ENCODE peak calls at places on chromosomes 5 and 9, in seven cellular contexts. M is brain microvascular endothelial cell, P is A549, V is fibroblast of the aortic adventitia, L is transverse colon, S is retinal pigment epithelial cell, W is kidney epithelial cell. B is an unnamed sample.

GRCh38 chr9:88826651-88827245 is 164.5 kb upstream of the S1PR3 start:
- DNase-seq in M (peak; percentile 63), P (no peak), V (peak; percentile 87), L (no peak), S (no peak), W (no peak), B (no peak)

GRCh38 chr5:122882836-122883235 is 37.4 kb downstream of the SNX24 start:
- DNase-seq in M (peak; percentile 30), P (no peak), V (peak; percentile 73), L (no peak), S (peak; percentile 6), W (no peak), B (peak; percentile 15)

GRCh38 chr5:123518111-123518510 is 6.1 kb downstream of the CSNK1G3 start:
- DNase-seq in M (no peak), P (no peak), V (no peak), L (no peak), S (no peak), W (no peak), B (no peak)

GRCh38 chr9:101536938-101537337 is 3.3 kb downstream of the RNF20 start:
- DNase-seq in M (peak; percentile 25), P (no peak), V (peak; percentile 43), L (no peak), S (no peak), W (no peak), B (no peak)

GRCh38 chr9:123725389-123725788 is 204.5 kb downstream of the DENND1A start:
- DNase-seq in M (no peak), P (no peak), V (peak; percentile 30), L (no peak), S (no peak), W (no peak), B (no peak)

GRCh38 chr9:20528253-20528652 is 94.0 kb downstream of the MLLT3 start:
- DNase-seq in M (no peak), P (no peak), V (no peak), L (no peak), S (no peak), W (no peak), B (no peak)

GRCh38 chr5:58314356-58315045 is 145.4 kb downstream of the PLK2 start:
- DNase-seq in M (no peak), P (no peak), V (peak; percentile 55), L (no peak), S (no peak), W (no peak), B (no peak)

GRCh38 chr5:75611324-75612210 is at the start of gene ANKDD1B:
- DNase-seq in M (peak; percentile 60), P (peak; percentile 60), V (peak; percentile 77), L (peak; percentile 34), S (no peak), W (no peak), B (no peak)

GRCh38 chr5:33936381-33937016 is at the start of gene RXFP3:
- DNase-seq in M (peak; percentile 27), P (no peak), V (no peak), L (no peak), S (no peak), W (no peak), B (no peak)

GRCh38 chr9:135504262-135505229 is 4.1 kb downstream of the MRPS2 start:
- DNase-seq in M (peak; percentile 57), P (peak; percentile 85), V (peak; percentile 57), L (peak; percentile 52), S (no peak), W (no peak), B (no peak)

GRCh38 chr9:126474201-126474765 is 139.4 kb upstream of the LMX1B start:
- DNase-seq in M (peak; percentile 53), P (peak; percentile 22), V (peak; percentile 60), L (no peak), S (no peak), W (no peak), B (no peak)

GRCh38 chr5:111830333-111830732 is 73.3 kb upstream of the NREP start:
- DNase-seq in M (peak; percentile 94), P (no peak), V (peak; percentile 53), L (no peak), S (peak; percentile 71), W (peak; percentile 34), B (no peak)

GRCh38 chr5:154967419-154968024 is 26.6 kb downstream of the MRPL22 start:
- DNase-seq in M (peak; percentile 24), P (peak; percentile 22), V (peak; percentile 20), L (no peak), S (no peak), W (no peak), B (no peak)

GRCh38 chr9:89986190-89986589 is 381.4 kb downstream of the GADD45G start:
- DNase-seq in M (no peak), P (no peak), V (no peak), L (no peak), S (no peak), W (no peak), B (no peak)

GRCh38 chr5:102670224-102670836 is 84.8 kb upstream of the PAM start:
- DNase-seq in M (peak; percentile 14), P (peak; percentile 39), V (peak; percentile 17), L (no peak), S (no peak), W (no peak), B (no peak)

GRCh38 chr5:36029914-36030313 is 36.8 kb downstream of the UGT3A2 start:
- DNase-seq in M (no peak), P (no peak), V (no peak), L (no peak), S (no peak), W (no peak), B (no peak)

GRCh38 chr9:121277518-121278275 is 9.7 kb downstream of the GSN start:
- DNase-seq in M (peak; percentile 46), P (no peak), V (peak; percentile 64), L (no peak), S (no peak), W (no peak), B (no peak)

GRCh38 chr9:77832647-77833046 is 184.5 kb upstream of the GNA14 start:
- DNase-seq in M (no peak), P (no peak), V (no peak), L (no peak), S (no peak), W (no peak), B (no peak)
- H3K4me3 ChIP-seq in M (no peak overlapping the region), P (no peak overlapping the region), V (no peak overlapping the region), L (no peak overlapping the region), S (no peak overlapping the region), W (no peak overlapping the region), B (no peak overlapping the region)

GRCh38 chr9:98199388-98200033 is 7.1 kb upstream of the CORO2A start:
- DNase-seq in M (no peak), P (no peak), V (no peak), L (no peak), S (no peak), W (no peak), B (no peak)

GRCh38 chr9:98201749-98202148 is 9.3 kb upstream of the CORO2A start:
- DNase-seq in M (no peak), P (no peak), V (no peak), L (no peak), S (no peak), W (no peak), B (no peak)

GRCh38 chr9:98202252-98202651 is 9.8 kb upstream of the CORO2A start:
- DNase-seq in M (no peak), P (no peak), V (peak; percentile 15), L (no peak), S (no peak), W (no peak), B (no peak)

GRCh38 chr9:98203153-98203552 is 10.7 kb upstream of the CORO2A start:
- DNase-seq in M (no peak), P (no peak), V (no peak), L (no peak), S (no peak), W (no peak), B (no peak)

GRCh38 chr9:98201102-98201501 is 8.7 kb upstream of the CORO2A start:
- DNase-seq in M (no peak), P (no peak), V (no peak), L (no peak), S (no peak), W (no peak), B (no peak)
- H3K4me3 ChIP-seq in M (no peak overlapping the region), P (no peak overlapping the region), V (no peak overlapping the region), L (no peak overlapping the region), S (no peak overlapping the region), W (no peak overlapping the region), B (no peak overlapping the region)

GRCh38 chr9:22228542-22228941 is 218.1 kb upstream of the DMRTA1 start:
- DNase-seq in M (no peak), P (no peak), V (peak; percentile 53), L (no peak), S (no peak), W (no peak), B (no peak)

GRCh38 chr9:22232971-22233370 is 213.7 kb upstream of the DMRTA1 start:
- DNase-seq in M (no peak), P (no peak), V (no peak), L (no peak), S (no peak), W (no peak), B (no peak)

GRCh38 chr9:22229069-22229468 is 217.6 kb upstream of the DMRTA1 start:
- DNase-seq in M (no peak), P (no peak), V (no peak), L (no peak), S (no peak), W (no peak), B (no peak)

DNA sequence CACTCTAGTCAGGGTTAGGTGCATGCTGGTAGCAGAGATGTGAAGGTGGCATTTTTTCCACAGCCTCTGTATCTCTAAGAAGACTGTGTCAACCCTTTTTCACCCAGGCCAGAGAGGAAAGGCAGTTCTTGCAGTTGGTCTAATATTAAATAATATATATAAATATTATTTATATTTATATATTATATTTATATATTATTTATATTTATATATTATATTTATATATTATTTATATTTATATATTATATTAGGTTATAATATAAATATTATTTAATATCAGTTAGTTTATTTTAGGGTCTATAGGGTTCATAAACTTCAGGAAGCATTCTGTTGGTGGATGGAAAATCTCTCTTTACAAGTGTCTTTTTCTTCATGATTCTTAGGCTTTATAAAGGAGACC is 218.6 kb upstream of the DMRTA1 start:
- DNase-seq in M (no peak), P (no peak), V (no peak), L (no peak), S (no peak), W (no peak), B (no peak)
- H3K4me3 ChIP-seq in M (no peak overlapping the region), P (no peak overlapping the region), V (no peak overlapping the region), L (no peak overlapping the region), S (no peak overlapping the region), W (no peak overlapping the region), B (no peak overlapping the region)

DNA sequence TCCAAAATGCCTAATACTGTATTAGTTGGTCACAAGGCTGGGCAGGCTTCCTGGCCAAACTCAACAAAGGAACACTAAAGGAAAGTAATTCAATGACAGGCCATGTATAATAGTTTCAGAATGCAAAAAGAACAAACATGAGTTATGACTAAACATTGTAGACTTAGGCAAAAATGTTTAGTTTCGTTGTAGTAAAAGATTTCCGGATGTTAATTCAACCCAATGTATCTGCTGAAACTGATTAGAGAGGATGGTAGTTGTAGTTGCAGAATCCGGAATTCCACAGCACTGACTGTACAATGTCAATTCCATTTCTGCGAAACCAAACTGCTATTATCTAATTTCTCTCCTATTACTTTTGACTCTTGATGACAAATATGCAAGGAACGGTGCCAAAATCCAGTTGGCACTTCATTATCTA is 117.9 kb upstream of the FST start:
- DNase-seq in M (peak; percentile 97), P (peak; percentile 37), V (peak; percentile 100), L (no peak), S (peak; percentile 90), W (no peak), B (no peak)
- H3K4me3 ChIP-seq in M (no peak overlapping the region), P (no peak overlapping the region), V (no peak overlapping the region), L (no peak overlapping the region), S (no peak overlapping the region), W (no peak overlapping the region), B (no peak overlapping the region)

GRCh38 chr5:116453920-116454319 is 120.7 kb downstream of the SEMA6A start:
- DNase-seq in M (peak; percentile 80), P (no peak), V (no peak), L (no peak), S (no peak), W (no peak), B (no peak)
- H3K4me3 ChIP-seq in M (no peak overlapping the region), P (no peak overlapping the region), V (no peak overlapping the region), L (no peak overlapping the region), S (no peak overlapping the region), W (no peak overlapping the region), B (no peak overlapping the region)